ENCODE peak calls at places on chromosomes 4 and X, in nine cellular contexts. One of them, this sample, is unnamed.

GRCh38 chr4:151921811-151922210 is 161.0 kb upstream of the GATB start:
- DNase-seq in activated T-cell treated with anti-CD3 and anti-CD28 coated beads for 24 hours: no peak
- DNase-seq in NCI-H1092: no peak
- DNase-seq in T-helper 9 cell: no peak
- DNase-seq in cardiac fibroblast: peak
- DNase-seq in nephron progenitor cell: no peak
- DNase-seq in NCI-H446: no peak
- DNase-seq in suprapubic skin: no peak
- DNase-seq in endothelial cell: no peak
- DNase-seq in this sample: no peak

GRCh38 chr4:22593933-22594332 is 78.1 kb upstream of the ADGRA3 start:
- DNase-seq in activated T-cell treated with anti-CD3 and anti-CD28 coated beads for 24 hours: no peak
- DNase-seq in NCI-H1092: no peak
- DNase-seq in cardiac fibroblast: no peak
- DNase-seq in suprapubic skin: no peak
- DNase-seq in NCI-H446: no peak
- DNase-seq in T-helper 9 cell: no peak
- DNase-seq in nephron progenitor cell: no peak
- DNase-seq in endothelial cell: no peak
- DNase-seq in this sample: no peak

GRCh38 chr4:145937021-145937861 is 1.4 kb downstream of the ZNF827 start:
- DNase-seq in NCI-H446: peak
- DNase-seq in T-helper 9 cell: peak
- DNase-seq in cardiac fibroblast: peak
- DNase-seq in nephron progenitor cell: peak
- DNase-seq in activated T-cell treated with anti-CD3 and anti-CD28 coated beads for 24 hours: peak
- DNase-seq in suprapubic skin: peak
- DNase-seq in NCI-H1092: peak
- DNase-seq in endothelial cell: peak
- DNase-seq in this sample: peak

GRCh38 chr4:176814770-176815169 is 22.0 kb upstream of the VEGFC start:
- DNase-seq in NCI-H1092: no peak
- DNase-seq in endothelial cell: no peak
- DNase-seq in suprapubic skin: no peak
- DNase-seq in T-helper 9 cell: no peak
- DNase-seq in cardiac fibroblast: peak
- DNase-seq in activated T-cell treated with anti-CD3 and anti-CD28 coated beads for 24 hours: no peak
- DNase-seq in nephron progenitor cell: no peak
- DNase-seq in NCI-H446: no peak
- DNase-seq in this sample: no peak

GRCh38 chr4:53221832-53222480 is 143.9 kb downstream of the SCFD2 start:
- DNase-seq in cardiac fibroblast: peak
- DNase-seq in NCI-H446: no peak
- DNase-seq in endothelial cell: no peak
- DNase-seq in activated T-cell treated with anti-CD3 and anti-CD28 coated beads for 24 hours: no peak
- DNase-seq in nephron progenitor cell: no peak
- DNase-seq in T-helper 9 cell: no peak
- DNase-seq in suprapubic skin: no peak
- DNase-seq in NCI-H1092: no peak
- DNase-seq in this sample: no peak

GRCh38 chr4:183211533-183211932 is 108.5 kb downstream of the CLDN22 start:
- DNase-seq in NCI-H446: no peak
- DNase-seq in suprapubic skin: no peak
- DNase-seq in activated T-cell treated with anti-CD3 and anti-CD28 coated beads for 24 hours: no peak
- DNase-seq in endothelial cell: no peak
- DNase-seq in NCI-H1092: no peak
- DNase-seq in cardiac fibroblast: no peak
- DNase-seq in T-helper 9 cell: no peak
- DNase-seq in nephron progenitor cell: no peak
- DNase-seq in this sample: no peak

GRCh38 chr4:47639531-47639930 is 154.5 kb downstream of the ATP10D start:
- DNase-seq in T-helper 9 cell: no peak
- DNase-seq in cardiac fibroblast: peak
- DNase-seq in suprapubic skin: no peak
- DNase-seq in NCI-H446: no peak
- DNase-seq in activated T-cell treated with anti-CD3 and anti-CD28 coated beads for 24 hours: no peak
- DNase-seq in endothelial cell: no peak
- DNase-seq in NCI-H1092: no peak
- DNase-seq in nephron progenitor cell: no peak
- DNase-seq in this sample: no peak

GRCh38 chr4:44583393-44583792 is 68.0 kb downstream of the YIPF7 start:
- DNase-seq in T-helper 9 cell: no peak
- DNase-seq in nephron progenitor cell: peak
- DNase-seq in cardiac fibroblast: peak
- DNase-seq in activated T-cell treated with anti-CD3 and anti-CD28 coated beads for 24 hours: no peak
- DNase-seq in suprapubic skin: no peak
- DNase-seq in endothelial cell: peak
- DNase-seq in NCI-H1092: no peak
- DNase-seq in NCI-H446: peak
- DNase-seq in this sample: no peak

GRCh38 chrX:72053508-72053907 is 78.2 kb downstream of the RTL5 start:
- DNase-seq in activated T-cell treated with anti-CD3 and anti-CD28 coated beads for 24 hours: no peak
- DNase-seq in NCI-H1092: no peak
- DNase-seq in cardiac fibroblast: no peak
- DNase-seq in suprapubic skin: no peak
- DNase-seq in NCI-H446: no peak
- DNase-seq in endothelial cell: no peak
- DNase-seq in T-helper 9 cell: no peak
- DNase-seq in nephron progenitor cell: no peak
- DNase-seq in this sample: no peak

GRCh38 chr4:96164814-96165351 is 325.0 kb downstream of the PDHA2 start:
- DNase-seq in NCI-H1092: no peak
- DNase-seq in cardiac fibroblast: peak
- DNase-seq in activated T-cell treated with anti-CD3 and anti-CD28 coated beads for 24 hours: no peak
- DNase-seq in NCI-H446: no peak
- DNase-seq in nephron progenitor cell: no peak
- DNase-seq in endothelial cell: no peak
- DNase-seq in suprapubic skin: no peak
- DNase-seq in T-helper 9 cell: no peak
- DNase-seq in this sample: no peak

GRCh38 chr4:156764145-156764544 is 207.5 kb downstream of the PDGFC start:
- DNase-seq in cardiac fibroblast: peak
- DNase-seq in T-helper 9 cell: no peak
- DNase-seq in NCI-H1092: no peak
- DNase-seq in NCI-H446: peak
- DNase-seq in endothelial cell: no peak
- DNase-seq in activated T-cell treated with anti-CD3 and anti-CD28 coated beads for 24 hours: no peak
- DNase-seq in nephron progenitor cell: no peak
- DNase-seq in suprapubic skin: no peak
- DNase-seq in this sample: no peak

GRCh38 chr4:105243446-105243845 is 96.8 kb downstream of the TET2 start:
- DNase-seq in T-helper 9 cell: no peak
- DNase-seq in suprapubic skin: no peak
- DNase-seq in NCI-H1092: no peak
- DNase-seq in cardiac fibroblast: no peak
- DNase-seq in activated T-cell treated with anti-CD3 and anti-CD28 coated beads for 24 hours: no peak
- DNase-seq in NCI-H446: no peak
- DNase-seq in endothelial cell: no peak
- DNase-seq in nephron progenitor cell: no peak
- DNase-seq in this sample: no peak

GRCh38 chr4:168632246-168632832 is 135.5 kb downstream of the PALLD start:
- DNase-seq in nephron progenitor cell: no peak
- DNase-seq in cardiac fibroblast: peak
- DNase-seq in NCI-H1092: no peak
- DNase-seq in activated T-cell treated with anti-CD3 and anti-CD28 coated beads for 24 hours: no peak
- DNase-seq in suprapubic skin: no peak
- DNase-seq in endothelial cell: no peak
- DNase-seq in NCI-H446: peak
- DNase-seq in T-helper 9 cell: no peak
- DNase-seq in this sample: no peak

GRCh38 chr4:74168841-74169240 is 10.9 kb downstream of the MTHFD2L start:
- DNase-seq in NCI-H446: no peak
- DNase-seq in endothelial cell: no peak
- DNase-seq in suprapubic skin: no peak
- DNase-seq in T-helper 9 cell: no peak
- DNase-seq in NCI-H1092: no peak
- DNase-seq in nephron progenitor cell: no peak
- DNase-seq in cardiac fibroblast: no peak
- DNase-seq in activated T-cell treated with anti-CD3 and anti-CD28 coated beads for 24 hours: no peak
- DNase-seq in this sample: no peak

GRCh38 chr4:114316789-114317188 is 281.8 kb upstream of the UGT8 start:
- DNase-seq in T-helper 9 cell: no peak
- DNase-seq in NCI-H446: no peak
- DNase-seq in endothelial cell: no peak
- DNase-seq in activated T-cell treated with anti-CD3 and anti-CD28 coated beads for 24 hours: no peak
- DNase-seq in suprapubic skin: no peak
- DNase-seq in nephron progenitor cell: no peak
- DNase-seq in NCI-H1092: no peak
- DNase-seq in cardiac fibroblast: no peak
- DNase-seq in this sample: no peak

GRCh38 chr4:69888336-69888735 is 28.4 kb upstream of the SULT1E1 start:
- DNase-seq in cardiac fibroblast: peak
- DNase-seq in NCI-H1092: no peak
- DNase-seq in T-helper 9 cell: no peak
- DNase-seq in endothelial cell: no peak
- DNase-seq in nephron progenitor cell: no peak
- DNase-seq in activated T-cell treated with anti-CD3 and anti-CD28 coated beads for 24 hours: no peak
- DNase-seq in suprapubic skin: no peak
- DNase-seq in NCI-H446: no peak
- DNase-seq in this sample: no peak

GRCh38 chrX:8404958-8405357 is 59.7 kb upstream of the VCX3B start:
- DNase-seq in cardiac fibroblast: no peak
- DNase-seq in NCI-H446: no peak
- DNase-seq in NCI-H1092: no peak
- DNase-seq in endothelial cell: no peak
- DNase-seq in suprapubic skin: no peak
- DNase-seq in T-helper 9 cell: no peak
- DNase-seq in nephron progenitor cell: no peak
- DNase-seq in activated T-cell treated with anti-CD3 and anti-CD28 coated beads for 24 hours: no peak
- DNase-seq in this sample: no peak

GRCh38 chr4:184471872-184472539 is 2.3 kb downstream of the IRF2 start:
- DNase-seq in nephron progenitor cell: no peak
- DNase-seq in endothelial cell: no peak
- DNase-seq in activated T-cell treated with anti-CD3 and anti-CD28 coated beads for 24 hours: no peak
- DNase-seq in cardiac fibroblast: no peak
- DNase-seq in suprapubic skin: no peak
- DNase-seq in NCI-H1092: no peak
- DNase-seq in NCI-H446: no peak
- DNase-seq in T-helper 9 cell: no peak
- DNase-seq in this sample: no peak

GRCh38 chr4:6568689-6569332 is 6.2 kb upstream of the MAN2B2 start:
- DNase-seq in nephron progenitor cell: no peak
- DNase-seq in activated T-cell treated with anti-CD3 and anti-CD28 coated beads for 24 hours: no peak
- DNase-seq in T-helper 9 cell: no peak
- DNase-seq in cardiac fibroblast: peak
- DNase-seq in endothelial cell: no peak
- DNase-seq in NCI-H1092: no peak
- DNase-seq in suprapubic skin: no peak
- DNase-seq in NCI-H446: no peak
- DNase-seq in this sample: no peak

GRCh38 chrX:149713279-149714050 is 1.6 kb downstream of the MAGEA11 start:
- DNase-seq in cardiac fibroblast: no peak
- DNase-seq in NCI-H446: no peak
- DNase-seq in nephron progenitor cell: no peak
- DNase-seq in suprapubic skin: no peak
- DNase-seq in activated T-cell treated with anti-CD3 and anti-CD28 coated beads for 24 hours: no peak
- DNase-seq in NCI-H1092: no peak
- DNase-seq in endothelial cell: no peak
- DNase-seq in T-helper 9 cell: no peak
- DNase-seq in this sample: no peak

GRCh38 chr4:8906668-8906970 is 35.0 kb upstream of the HMX1 start:
- DNase-seq in NCI-H446: no peak
- DNase-seq in cardiac fibroblast: no peak
- DNase-seq in endothelial cell: no peak
- DNase-seq in T-helper 9 cell: no peak
- DNase-seq in activated T-cell treated with anti-CD3 and anti-CD28 coated beads for 24 hours: no peak
- DNase-seq in nephron progenitor cell: no peak
- DNase-seq in suprapubic skin: peak
- DNase-seq in NCI-H1092: no peak
- DNase-seq in this sample: peak

GRCh38 chr4:150938873-150939499 is 76.1 kb downstream of the LRBA start:
- DNase-seq in nephron progenitor cell: no peak
- DNase-seq in NCI-H1092: no peak
- DNase-seq in suprapubic skin: no peak
- DNase-seq in activated T-cell treated with anti-CD3 and anti-CD28 coated beads for 24 hours: no peak
- DNase-seq in endothelial cell: no peak
- DNase-seq in NCI-H446: peak
- DNase-seq in cardiac fibroblast: no peak
- DNase-seq in T-helper 9 cell: no peak
- DNase-seq in this sample: no peak

GRCh38 chr4:123952530-123953274 is 556.1 kb downstream of the SPRY1 start:
- DNase-seq in cardiac fibroblast: peak
- DNase-seq in NCI-H1092: no peak
- DNase-seq in endothelial cell: no peak
- DNase-seq in suprapubic skin: no peak
- DNase-seq in activated T-cell treated with anti-CD3 and anti-CD28 coated beads for 24 hours: no peak
- DNase-seq in NCI-H446: no peak
- DNase-seq in nephron progenitor cell: no peak
- DNase-seq in T-helper 9 cell: no peak
- DNase-seq in this sample: no peak

GRCh38 chr4:132227349-132228165 is 921.5 kb upstream of the PCDH10 start:
- DNase-seq in T-helper 9 cell: no peak
- DNase-seq in nephron progenitor cell: peak
- DNase-seq in endothelial cell: peak
- DNase-seq in NCI-H446: peak
- DNase-seq in suprapubic skin: no peak
- DNase-seq in activated T-cell treated with anti-CD3 and anti-CD28 coated beads for 24 hours: no peak
- DNase-seq in NCI-H1092: no peak
- DNase-seq in cardiac fibroblast: peak
- DNase-seq in this sample: no peak

GRCh38 chr4:175671491-175671934 is 140.6 kb downstream of the GPM6A start:
- DNase-seq in suprapubic skin: no peak
- DNase-seq in endothelial cell: no peak
- DNase-seq in NCI-H1092: no peak
- DNase-seq in NCI-H446: no peak
- DNase-seq in nephron progenitor cell: peak
- DNase-seq in cardiac fibroblast: no peak
- DNase-seq in activated T-cell treated with anti-CD3 and anti-CD28 coated beads for 24 hours: no peak
- DNase-seq in T-helper 9 cell: no peak
- DNase-seq in this sample: no peak

GRCh38 chr4:186021461-186022167 is 47.3 kb upstream of the TLR3 start:
- DNase-seq in NCI-H1092: peak
- DNase-seq in NCI-H446: peak
- DNase-seq in nephron progenitor cell: peak
- DNase-seq in T-helper 9 cell: no peak
- DNase-seq in activated T-cell treated with anti-CD3 and anti-CD28 coated beads for 24 hours: no peak
- DNase-seq in suprapubic skin: no peak
- DNase-seq in cardiac fibroblast: peak
- DNase-seq in endothelial cell: peak
- DNase-seq in this sample: no peak

GRCh38 chr4:168409089-168409801 is 71.0 kb downstream of the DDX60L start:
- DNase-seq in T-helper 9 cell: no peak
- DNase-seq in nephron progenitor cell: no peak
- DNase-seq in suprapubic skin: no peak
- DNase-seq in endothelial cell: no peak
- DNase-seq in cardiac fibroblast: peak
- DNase-seq in activated T-cell treated with anti-CD3 and anti-CD28 coated beads for 24 hours: no peak
- DNase-seq in NCI-H446: no peak
- DNase-seq in NCI-H1092: no peak
- DNase-seq in this sample: no peak

This sample was measured in sciatic nerve.